ENCODE peak calls at places on chromosomes 16 and 17, in eight cellular contexts. G, Y, J, I, U, V, C and A are unnamed samples.

GRCh38 chr17:41654134-41654907 is 29.9 kb upstream of the KRT17 start:
- DNase-seq in Y (no peak), V (peak), C (no peak), U (no peak), J (no peak), I (no peak), G (peak), A (no peak)

GRCh38 chr16:50721549-50722409 is 20.1 kb upstream of the CYLD start:
- DNase-seq in C (no peak), I (no peak), V (no peak), J (no peak), U (no peak), Y (no peak), G (peak), A (no peak)

GRCh38 chr16:10938321-10938720 is 3.9 kb downstream of the DEXI start:
- DNase-seq in G (no peak), U (no peak), I (no peak), C (no peak), V (peak), Y (no peak), J (no peak), A (no peak)

GRCh38 chr16:70495425-70496182 is 27.8 kb downstream of the COG4 start:
- DNase-seq in Y (no peak), U (no peak), G (no peak), I (no peak), V (no peak), J (no peak), C (no peak), A (no peak)

GRCh38 chr17:74260525-74260850 is 13.5 kb upstream of the DNAI2 start:
- DNase-seq in C (no peak), U (no peak), J (no peak), I (no peak), V (no peak), G (no peak), Y (no peak), A (no peak)

GRCh38 chr17:35890774-35891155 is 10.6 kb upstream of the CCL5 start:
- DNase-seq in V (peak), U (no peak), C (no peak), Y (no peak), G (no peak), I (no peak), J (no peak), A (no peak)

GRCh38 chr16:79599256-79599836 is 1.2 kb downstream of the MAF start:
- DNase-seq in G (no peak), I (no peak), J (no peak), U (no peak), V (no peak), Y (peak), C (no peak), A (peak)

GRCh38 chr17:80219777-80220708 is at the start of the genes SGSH and SLC26A11:
- DNase-seq in U (peak), J (peak), Y (peak), G (no peak), V (peak), C (peak), I (peak), A (peak)

GRCh38 chr17:45976755-45977505 is 22.1 kb upstream of the STH start:
- DNase-seq in J (peak), G (peak), C (no peak), Y (no peak), V (no peak), I (no peak), U (no peak), A (no peak)

GRCh38 chr16:7303014-7303676 is 29.5 kb upstream of the RBFOX1 start:
- DNase-seq in J (no peak), Y (peak), G (no peak), I (no peak), C (no peak), V (no peak), U (peak), A (no peak)

GRCh38 chr17:28416703-28417311 is 10.8 kb upstream of the SLC46A1 start:
- DNase-seq in G (peak), Y (peak), I (no peak), V (peak), J (peak), C (peak), U (peak), A (peak)

GRCh38 chr16:49557070-49557446 is 183.5 kb downstream of the C16orf78 start:
- DNase-seq in Y (peak), G (no peak), V (no peak), J (no peak), C (no peak), U (peak), I (no peak), A (no peak)

GRCh38 chr16:85512716-85513115 is 100.4 kb upstream of the GSE1 start:
- DNase-seq in J (peak), I (no peak), Y (peak), G (no peak), U (no peak), C (no peak), V (no peak), A (no peak)

GRCh38 chr16:85508388-85508787 is 104.7 kb upstream of the GSE1 start:
- DNase-seq in U (no peak), C (no peak), I (no peak), Y (no peak), V (no peak), J (no peak), G (no peak), A (no peak)

GRCh38 chr16:85508993-85509392 is 104.1 kb upstream of the GSE1 start:
- DNase-seq in G (no peak), Y (no peak), I (no peak), U (no peak), V (no peak), C (no peak), J (no peak), A (no peak)

GRCh38 chr16:85511938-85512551 is 101.1 kb upstream of the GSE1 start:
- DNase-seq in I (no peak), J (no peak), Y (peak), G (no peak), V (no peak), C (no peak), U (no peak), A (no peak)

GRCh38 chr16:85510203-85510602 is 102.9 kb upstream of the GSE1 start:
- DNase-seq in Y (no peak), J (no peak), V (no peak), C (no peak), I (no peak), U (no peak), G (no peak), A (no peak)
- H3K4me3 ChIP-seq in Y (no peak), J (no peak), V (no peak), C (no peak), I (no peak), U (no peak), G (no peak), A (no peak)

GRCh38 chr16:4663756-4664465 is 29.5 kb upstream of the NUDT16L1 start:
- DNase-seq in V (peak), I (no peak), J (no peak), Y (no peak), G (no peak), U (no peak), C (peak), A (no peak)

GRCh38 chr16:4666537-4667202 is 26.7 kb upstream of the NUDT16L1 start:
- DNase-seq in C (no peak), Y (no peak), I (no peak), U (no peak), G (no peak), V (no peak), J (no peak), A (no peak)

GRCh38 chr16:4667203-4667983 is 26.0 kb upstream of the NUDT16L1 start:
- DNase-seq in J (no peak), C (no peak), G (no peak), I (no peak), V (no peak), Y (no peak), U (no peak), A (no peak)

GRCh38 chr16:4661661-4662060 is 31.7 kb upstream of the NUDT16L1 start:
- DNase-seq in C (no peak), U (no peak), G (no peak), J (no peak), I (no peak), V (no peak), Y (no peak), A (no peak)

GRCh38 chr16:4664538-4665418 is 28.6 kb upstream of the NUDT16L1 start:
- DNase-seq in U (no peak), J (no peak), G (peak), C (peak), Y (no peak), I (peak), V (peak), A (no peak)
- H3K4me3 ChIP-seq in U (no peak), J (no peak), G (no peak), C (no peak), Y (no peak), I (no peak), V (no peak), A (no peak)

GRCh38 chr16:14354561-14355351 is 275.3 kb downstream of the PARN start:
- DNase-seq in V (no peak), C (peak), G (peak), U (no peak), I (no peak), J (peak), Y (no peak), A (peak)

GRCh38 chr16:14358697-14359305 is 271.3 kb downstream of the PARN start:
- DNase-seq in U (no peak), G (peak), Y (no peak), I (no peak), C (no peak), J (no peak), V (no peak), A (no peak)

GRCh38 chr16:14353340-14353739 is 276.7 kb downstream of the PARN start:
- DNase-seq in U (no peak), Y (no peak), V (no peak), G (no peak), C (no peak), I (no peak), J (no peak), A (no peak)

GRCh38 chr16:14357328-14357727 is 272.7 kb downstream of the PARN start:
- DNase-seq in I (no peak), U (no peak), Y (no peak), G (no peak), J (no peak), V (no peak), C (no peak), A (no peak)

DNA sequence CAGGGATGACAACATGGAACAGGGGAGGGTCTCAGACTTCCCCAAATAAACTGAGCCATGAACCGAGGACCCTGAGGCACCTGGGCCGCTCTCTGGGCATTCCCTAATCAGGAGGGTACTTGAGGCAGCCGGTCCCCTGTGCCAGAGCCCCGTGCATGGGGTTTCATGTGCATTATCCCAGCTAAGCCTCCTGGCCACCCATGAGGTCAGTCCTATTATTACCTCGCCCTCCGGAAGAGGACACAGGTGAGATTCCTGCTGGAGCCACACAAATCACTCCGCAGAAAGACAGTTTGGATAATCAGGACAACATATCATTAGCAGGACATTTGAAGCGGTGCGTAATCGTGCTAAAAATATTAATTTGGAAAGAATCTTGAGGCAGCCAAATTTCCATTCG is 274.0 kb downstream of the PARN start:
- DNase-seq in I (no peak), G (no peak), V (no peak), C (no peak), J (no peak), U (no peak), Y (no peak), A (no peak)
- H3K4me3 ChIP-seq in I (no peak), G (no peak), V (no peak), C (no peak), J (no peak), U (no peak), Y (no peak), A (no peak)

GRCh38 chr17:3751836-3752235 is 28.1 kb downstream of the HASPIN start:
- DNase-seq in V (no peak), U (no peak), C (no peak), I (no peak), Y (no peak), G (no peak), J (no peak), A (no peak)

GRCh38 chr17:3750926-3751325 is 27.2 kb downstream of the HASPIN start:
- DNase-seq in V (no peak), C (peak), U (no peak), I (no peak), Y (no peak), J (no peak), G (no peak), A (no peak)

GRCh38 chr17:3754458-3755334 is 31.0 kb downstream of the HASPIN start:
- DNase-seq in U (peak), J (no peak), C (no peak), I (no peak), V (peak), G (peak), Y (no peak), A (no peak)

GRCh38 chr17:3755335-3756030 is 31.8 kb downstream of the HASPIN start:
- DNase-seq in J (no peak), G (peak), I (no peak), C (no peak), U (no peak), V (no peak), Y (no peak), A (no peak)

GRCh38 chr17:3754066-3754457 is 30.4 kb downstream of the HASPIN start:
- DNase-seq in C (no peak), J (no peak), U (no peak), Y (no peak), I (no peak), G (no peak), V (no peak), A (no peak)
- H3K4me3 ChIP-seq in C (no peak), J (no peak), U (no peak), Y (no peak), I (no peak), G (no peak), V (peak), A (no peak)

DNA sequence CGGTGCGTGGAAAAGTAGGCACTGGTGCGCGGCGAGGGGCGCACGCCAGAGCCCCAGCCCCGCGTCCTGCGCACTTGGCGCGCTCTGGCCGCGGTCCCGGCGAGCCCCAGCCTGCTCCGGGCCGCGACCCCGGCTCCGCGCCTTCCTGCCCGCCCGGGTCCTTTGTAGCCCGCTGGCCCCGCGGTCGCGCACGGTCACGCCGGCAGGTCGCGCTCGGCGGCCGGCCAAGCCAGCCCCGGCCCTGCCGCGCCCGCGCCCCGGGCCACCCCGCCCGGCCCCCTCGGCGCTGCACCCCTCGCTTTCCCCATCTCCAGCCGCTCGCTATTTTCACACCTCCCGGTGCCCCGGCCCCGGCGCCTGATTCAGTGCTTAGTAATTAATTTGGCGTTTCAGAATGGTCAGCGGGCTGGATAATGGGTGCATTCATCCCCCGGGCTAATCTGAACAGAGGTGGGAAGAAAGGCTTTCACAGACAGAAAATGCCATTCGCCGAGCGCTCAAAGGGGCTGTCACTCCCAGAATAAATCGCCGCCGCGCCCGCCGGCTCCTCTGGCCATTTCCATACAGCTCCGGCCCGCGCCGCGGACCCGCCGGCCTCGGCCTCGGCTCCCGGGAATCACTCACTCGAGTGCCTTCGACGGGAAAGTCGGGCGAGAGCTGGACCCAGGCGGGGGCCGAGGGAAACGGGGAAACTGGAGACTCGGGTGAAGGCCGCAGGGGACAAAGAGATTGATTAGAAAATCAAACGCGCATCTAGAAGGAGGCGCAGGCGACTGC is 17.8 kb upstream of the NTN1 start:
- DNase-seq in I (no peak), C (no peak), J (no peak), Y (no peak), G (no peak), U (peak), V (no peak), A (no peak)
- H3K4me3 ChIP-seq in I (peak), C (no peak), J (no peak), Y (no peak), G (no peak), U (peak), V (peak), A (no peak)

DNA sequence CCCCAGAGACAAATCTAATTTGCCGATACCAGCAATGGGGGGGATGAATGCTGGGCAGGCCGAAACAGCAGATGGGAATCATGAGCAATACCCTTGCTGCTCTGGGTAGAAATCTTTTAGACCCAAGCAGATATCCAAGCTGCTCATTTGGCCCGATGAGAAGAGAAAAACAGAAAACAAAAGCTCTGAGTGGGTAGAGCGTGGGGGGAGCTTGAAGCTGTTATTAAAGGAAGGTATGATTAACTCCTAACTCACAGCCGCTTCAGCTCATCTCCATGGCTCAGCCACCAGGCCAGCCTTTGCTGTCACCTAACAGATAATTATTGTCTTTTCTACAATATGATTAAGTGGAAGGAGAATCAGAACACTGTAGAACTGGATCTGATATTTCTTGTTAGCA is 58.3 kb downstream of the VPS35L start:
- DNase-seq in G (no peak), Y (no peak), C (no peak), U (no peak), I (no peak), V (no peak), J (no peak), A (no peak)
- H3K4me3 ChIP-seq in G (no peak), Y (no peak), C (no peak), U (peak), I (no peak), V (no peak), J (no peak), A (no peak)

DNA sequence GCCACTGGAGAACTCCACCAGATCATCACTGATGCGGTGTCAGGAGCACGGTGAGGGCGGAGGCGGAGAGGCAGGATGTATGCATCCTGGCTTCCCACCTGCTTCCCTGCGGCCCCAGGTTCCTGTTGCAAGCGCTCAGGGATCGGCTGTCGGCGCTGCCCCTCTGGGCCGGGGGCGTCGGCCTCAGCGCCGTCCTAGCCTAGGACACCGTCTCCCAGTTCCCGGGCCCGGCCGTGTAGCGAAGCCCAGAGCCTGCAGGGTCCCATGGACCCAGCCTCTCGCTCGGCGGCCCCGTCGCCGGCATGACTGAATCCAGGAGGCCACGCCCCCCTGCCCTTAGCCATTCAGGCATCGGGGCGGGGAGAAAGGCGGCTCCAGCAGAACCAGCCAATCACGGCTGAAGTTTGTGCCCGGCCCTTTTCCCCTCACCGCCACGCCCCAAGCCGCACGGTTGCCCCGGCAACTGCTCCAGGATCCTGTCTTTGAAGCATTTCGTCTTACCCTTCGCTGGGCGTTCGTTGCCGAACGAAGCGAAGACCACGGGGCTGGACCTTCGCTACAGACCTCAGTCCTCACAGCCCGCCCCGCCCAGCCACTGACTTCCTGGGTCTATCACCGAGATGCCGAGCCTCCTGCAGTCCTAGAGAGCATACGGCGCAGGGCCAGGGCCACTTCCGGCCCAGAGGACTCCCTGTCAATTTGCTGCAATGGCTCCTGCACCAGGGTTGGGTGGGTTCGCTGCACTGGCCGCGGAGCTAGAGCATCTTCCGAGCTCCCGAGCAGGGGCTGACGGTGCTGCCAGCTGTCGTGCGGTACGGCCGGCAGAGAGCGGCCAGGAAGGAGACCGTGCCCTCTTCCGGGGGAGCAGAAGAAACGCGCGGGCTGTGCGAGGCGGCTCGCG is 10.6 kb upstream of the ZNF213 start:
- DNase-seq in Y (peak), J (peak), G (peak), V (peak), U (peak), C (peak), I (peak), A (peak)
- H3K4me3 ChIP-seq in Y (peak), J (peak), G (peak), V (peak), U (peak), C (peak), I (peak), A (peak)

GRCh38 chr16:85733839-85734170 is 17.1 kb downstream of the C16orf74 start:
- DNase-seq in C (peak), Y (peak), V (no peak), J (no peak), G (no peak), I (no peak), U (peak), A (no peak)

GRCh38 chr16:85736924-85737323 is 14.0 kb downstream of the C16orf74 start:
- DNase-seq in Y (peak), G (no peak), C (no peak), U (no peak), I (no peak), J (no peak), V (no peak), A (no peak)

GRCh38 chr16:85734311-85735017 is 16.4 kb downstream of the C16orf74 start:
- DNase-seq in I (no peak), C (no peak), G (no peak), Y (no peak), J (no peak), U (no peak), V (no peak), A (no peak)

GRCh38 chr16:85735946-85736345 is 14.9 kb downstream of the C16orf74 start:
- DNase-seq in C (peak), Y (no peak), I (no peak), J (no peak), U (no peak), G (no peak), V (no peak), A (no peak)

DNA sequence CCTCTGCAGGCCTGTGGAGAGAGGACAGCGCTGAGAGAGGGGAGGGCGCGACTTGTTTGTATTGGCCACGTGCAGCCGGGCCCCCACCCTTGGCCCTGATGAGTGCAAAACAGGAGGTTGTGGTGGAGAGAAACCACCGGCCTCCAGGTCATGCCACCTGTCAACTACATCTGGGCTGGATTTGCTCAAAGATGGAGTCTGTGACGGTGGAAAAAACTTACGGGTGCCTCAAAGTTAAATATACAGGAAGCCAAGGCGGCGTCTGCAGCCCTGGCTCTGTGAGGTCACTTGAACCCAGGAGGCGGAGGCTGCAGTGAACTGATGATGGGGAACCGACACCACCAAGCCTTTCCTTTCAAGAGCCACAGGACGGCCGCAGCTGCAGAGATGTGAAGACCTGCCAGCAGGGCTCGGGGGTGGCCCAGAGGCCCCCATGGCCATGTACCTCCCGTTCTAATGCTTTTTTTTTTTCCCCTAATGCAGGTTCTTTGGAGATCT is 15.6 kb downstream of the C16orf74 start:
- DNase-seq in U (no peak), G (no peak), J (no peak), I (no peak), Y (no peak), C (no peak), V (no peak), A (no peak)
- H3K4me3 ChIP-seq in U (no peak), G (no peak), J (no peak), I (no peak), Y (no peak), C (no peak), V (no peak), A (no peak)